ENCODE peak calls at places on chromosome 1, in seven cellular contexts. U is stomach; S is hypothalamus; W is activated T-cell treated with anti-CD3 and anti-CD28 coated beads for 1 hour; G is AG20443; O is GM04503; T is activated CD4-positive, alpha-beta T cell treated with anti-CD3 and anti-CD28 coated beads, Interleukin-2, amount 50 U/mL, for 4 hours. D is an unnamed sample.

GRCh38 chr1:152410599-152410998 is 3.5 kb downstream of the CRNN start:
- DNase-seq in U (no peak), S (no peak), W (no peak), G (peak), O (peak), T (no peak), D (no peak)

GRCh38 chr1:218347713-218348627 is 2.8 kb downstream of the TGFB2 start:
- DNase-seq in U (no peak), S (peak), W (no peak), G (no peak), O (no peak), T (no peak), D (no peak)

GRCh38 chr1:42743302-42744029 is 3.4 kb upstream of the CLDN19 start:
- DNase-seq in U (no peak), S (no peak), W (no peak), G (no peak), O (no peak), T (no peak), D (no peak)

GRCh38 chr1:161427733-161428516 is 60.2 kb upstream of the CFAP126 start:
- DNase-seq in U (no peak), S (no peak), W (no peak), G (peak), O (no peak), T (no peak), D (peak)

GRCh38 chr1:179083031-179083345 is 1.1 kb downstream of the TOR3A start:
- DNase-seq in U (no peak), S (no peak), W (peak), G (no peak), O (no peak), T (peak), D (no peak)

GRCh38 chr1:67957026-67957425 is 93.4 kb downstream of the DIRAS3 start:
- DNase-seq in U (no peak), S (no peak), W (no peak), G (no peak), O (no peak), T (no peak), D (no peak)

GRCh38 chr1:30305061-30305460 is 418.3 kb downstream of the MATN1 start:
- DNase-seq in U (no peak), S (no peak), W (no peak), G (no peak), O (no peak), T (no peak), D (no peak)

GRCh38 chr1:92484171-92484471 is 2.6 kb downstream of the GFI1 start:
- DNase-seq in U (no peak), S (no peak), W (no peak), G (no peak), O (no peak), T (no peak), D (no peak)

GRCh38 chr1:41315482-41315823 is 45.8 kb upstream of the FOXO6 start:
- DNase-seq in U (no peak), S (no peak), W (no peak), G (peak), O (no peak), T (no peak), D (no peak)

GRCh38 chr1:154418062-154418897 is 13.1 kb downstream of the IL6R start:
- DNase-seq in U (peak), S (no peak), W (no peak), G (no peak), O (no peak), T (peak), D (no peak)

GRCh38 chr1:244361764-244362473 is 89.8 kb downstream of the ADSS2 start:
- DNase-seq in U (no peak), S (no peak), W (no peak), G (peak), O (no peak), T (no peak), D (no peak)

GRCh38 chr1:66733348-66734017 is 18.8 kb upstream of the DYNLT5 start:
- DNase-seq in U (no peak), S (no peak), W (no peak), G (no peak), O (no peak), T (no peak), D (no peak)

GRCh38 chr1:101088431-101088830 is 62.8 kb upstream of the DPH5 start:
- DNase-seq in U (no peak), S (no peak), W (no peak), G (no peak), O (no peak), T (no peak), D (no peak)

GRCh38 chr1:34785875-34786470 is 5.0 kb downstream of the GJB3 start:
- DNase-seq in U (no peak), S (no peak), W (no peak), G (no peak), O (no peak), T (no peak), D (no peak)

GRCh38 chr1:176205322-176205914 is 1.7 kb downstream of the COP1 start:
- DNase-seq in U (no peak), S (no peak), W (no peak), G (no peak), O (no peak), T (no peak), D (no peak)

GRCh38 chr1:96559181-96559580 is 162.4 kb upstream of the PTBP2 start:
- DNase-seq in U (no peak), S (no peak), W (no peak), G (no peak), O (no peak), T (no peak), D (no peak)

GRCh38 chr1:192579319-192579738 is 3.8 kb downstream of the RGS1 start:
- DNase-seq in U (no peak), S (no peak), W (no peak), G (no peak), O (no peak), T (no peak), D (no peak)

GRCh38 chr1:11749203-11749689 is 12.7 kb upstream of the C1orf167 start:
- DNase-seq in U (peak), S (peak), W (no peak), G (peak), O (no peak), T (peak), D (peak)

GRCh38 chr1:154179951-154180687 is 11.8 kb downstream of the TPM3 start:
- DNase-seq in U (no peak), S (no peak), W (no peak), G (no peak), O (no peak), T (no peak), D (no peak)

GRCh38 chr1:205423814-205424399 is 2.1 kb upstream of the LEMD1 start:
- DNase-seq in U (no peak), S (no peak), W (no peak), G (no peak), O (no peak), T (no peak), D (no peak)

GRCh38 chr1:178344513-178345077 is 152.2 kb downstream of the CLEC20A start:
- DNase-seq in U (no peak), S (peak), W (no peak), G (peak), O (peak), T (no peak), D (no peak)

GRCh38 chr1:186512698-186513457 is 52.0 kb upstream of the PDC start:
- DNase-seq in U (no peak), S (no peak), W (no peak), G (no peak), O (no peak), T (no peak), D (no peak)